ENCODE peak calls at places on chromosomes 16 and 17, in six cellular contexts. One of them, this sample, is unnamed.

GRCh38 chr17:72467841-72468653 is 347.2 kb downstream of the SOX9 start:
- DNase-seq in skeletal muscle cell: peak
- DNase-seq in KBM-7: no peak
- DNase-seq in neuronal stem cell: no peak
- DNase-seq in hippocampal formation: peak
- DNase-seq in AG10803: peak
- DNase-seq in this sample: no peak

GRCh38 chr16:77732241-77732946 is 10.1 kb downstream of the NUDT7 start:
- DNase-seq in KBM-7: no peak
- DNase-seq in skeletal muscle cell: peak
- DNase-seq in AG10803: peak
- DNase-seq in neuronal stem cell: no peak
- DNase-seq in hippocampal formation: no peak
- DNase-seq in this sample: no peak

GRCh38 chr16:1188781-1189189 is 35.9 kb downstream of the CACNA1H start:
- DNase-seq in KBM-7: peak
- DNase-seq in skeletal muscle cell: no peak
- DNase-seq in neuronal stem cell: peak
- DNase-seq in hippocampal formation: no peak
- DNase-seq in AG10803: peak
- DNase-seq in this sample: no peak

GRCh38 chr16:81889896-81890634 is 111.0 kb downstream of the PLCG2 start:
- DNase-seq in skeletal muscle cell: peak
- DNase-seq in neuronal stem cell: peak
- DNase-seq in hippocampal formation: peak
- DNase-seq in KBM-7: peak
- DNase-seq in AG10803: peak
- DNase-seq in this sample: no peak

GRCh38 chr17:62611308-62611707 is 16.2 kb upstream of the MRC2 start:
- DNase-seq in hippocampal formation: no peak
- DNase-seq in AG10803: no peak
- DNase-seq in KBM-7: no peak
- DNase-seq in skeletal muscle cell: no peak
- DNase-seq in neuronal stem cell: no peak
- DNase-seq in this sample: no peak

GRCh38 chr17:76659928-76660614 is 16.5 kb upstream of the ST6GALNAC1 start:
- DNase-seq in hippocampal formation: no peak
- DNase-seq in skeletal muscle cell: no peak
- DNase-seq in AG10803: no peak
- DNase-seq in neuronal stem cell: no peak
- DNase-seq in KBM-7: peak
- DNase-seq in this sample: no peak

GRCh38 chr16:58419241-58420012 is 27.2 kb downstream of the GINS3 start:
- DNase-seq in hippocampal formation: no peak
- DNase-seq in AG10803: no peak
- DNase-seq in KBM-7: no peak
- DNase-seq in neuronal stem cell: peak
- DNase-seq in skeletal muscle cell: no peak
- DNase-seq in this sample: no peak

GRCh38 chr16:86307518-86307903 is 202.8 kb upstream of the FOXF1 start:
- DNase-seq in neuronal stem cell: no peak
- DNase-seq in AG10803: peak
- DNase-seq in skeletal muscle cell: peak
- DNase-seq in KBM-7: no peak
- DNase-seq in hippocampal formation: no peak
- DNase-seq in this sample: no peak

GRCh38 chr17:9228408-9229159 is 207.3 kb downstream of the NTN1 start:
- DNase-seq in neuronal stem cell: no peak
- DNase-seq in KBM-7: no peak
- DNase-seq in hippocampal formation: no peak
- DNase-seq in AG10803: peak
- DNase-seq in skeletal muscle cell: peak
- DNase-seq in this sample: peak

GRCh38 chr16:54240180-54241125 is 46.1 kb downstream of the IRX3 start:
- DNase-seq in KBM-7: no peak
- DNase-seq in AG10803: peak
- DNase-seq in neuronal stem cell: no peak
- DNase-seq in hippocampal formation: no peak
- DNase-seq in skeletal muscle cell: no peak
- DNase-seq in this sample: no peak

GRCh38 chr16:21950782-21951521 is 2.2 kb upstream of the UQCRC2 start:
- DNase-seq in hippocampal formation: no peak
- DNase-seq in neuronal stem cell: no peak
- DNase-seq in KBM-7: peak
- DNase-seq in skeletal muscle cell: no peak
- DNase-seq in AG10803: peak
- DNase-seq in this sample: peak

This sample was measured in HS-5.